ENCODE peak calls at places on chromosomes 6 and 20, in four cellular contexts. One of them, this sample, is unnamed.

GRCh38 chr6:95589826-95590570 is 12.7 kb downstream of the MANEA start:
- DNase-seq in IMR-90: no peak
- DNase-seq in transverse colon: no peak
- DNase-seq in thoracic aorta: no peak
- DNase-seq in this sample: no peak

GRCh38 chr20:23565503-23566056 is 2.7 kb downstream of the CST9L start:
- DNase-seq in IMR-90: no peak
- DNase-seq in transverse colon: no peak
- DNase-seq in thoracic aorta: no peak
- DNase-seq in this sample: no peak

GRCh38 chr6:122248001-122248669 is 151.3 kb upstream of the HSF2 start:
- DNase-seq in IMR-90: no peak
- DNase-seq in transverse colon: no peak
- DNase-seq in thoracic aorta: no peak
- DNase-seq in this sample: no peak

GRCh38 chr20:5741089-5741488 is 9.1 kb upstream of the SHLD1 start:
- DNase-seq in IMR-90: peak; percentile 76
- DNase-seq in transverse colon: no peak
- DNase-seq in thoracic aorta: no peak
- DNase-seq in this sample: no peak

GRCh38 chr6:93021235-93021909 is 398.0 kb downstream of the EPHA7 start:
- DNase-seq in IMR-90: no peak
- DNase-seq in transverse colon: no peak
- DNase-seq in thoracic aorta: no peak
- DNase-seq in this sample: no peak

GRCh38 chr6:91781946-91782345 is 1195.1 kb upstream of the MAP3K7 start:
- DNase-seq in IMR-90: no peak
- DNase-seq in transverse colon: no peak
- DNase-seq in thoracic aorta: no peak
- DNase-seq in this sample: peak; percentile 6

GRCh38 chr6:140684776-140685550 is 1310.5 kb upstream of the CITED2 start:
- DNase-seq in IMR-90: no peak
- DNase-seq in transverse colon: no peak
- DNase-seq in thoracic aorta: no peak
- DNase-seq in this sample: no peak

GRCh38 chr20:10672579-10673127 is 1.1 kb downstream of the JAG1 start:
- DNase-seq in IMR-90: peak; percentile 67
- DNase-seq in transverse colon: peak; percentile 75
- DNase-seq in thoracic aorta: no peak
- DNase-seq in this sample: peak; percentile 76

GRCh38 chr6:144581807-144582537 is 296.8 kb downstream of the UTRN start:
- DNase-seq in IMR-90: peak; percentile 44
- DNase-seq in transverse colon: no peak
- DNase-seq in thoracic aorta: no peak
- DNase-seq in this sample: peak; percentile 35

GRCh38 chr6:121614115-121614514 is 178.7 kb downstream of the GJA1 start:
- DNase-seq in IMR-90: no peak
- DNase-seq in transverse colon: no peak
- DNase-seq in thoracic aorta: peak; percentile 4
- DNase-seq in this sample: no peak

GRCh38 chr20:15555913-15556312 is 1017.3 kb downstream of the KIF16B start:
- DNase-seq in IMR-90: no peak
- DNase-seq in transverse colon: no peak
- DNase-seq in thoracic aorta: no peak
- DNase-seq in this sample: no peak

GRCh38 chr6:109457596-109457996 is 2.0 kb upstream of the MICAL1 start:
- DNase-seq in IMR-90: no peak
- DNase-seq in transverse colon: no peak
- DNase-seq in thoracic aorta: no peak
- DNase-seq in this sample: no peak

GRCh38 chr6:91697010-91697694 is 1110.3 kb upstream of the MAP3K7 start:
- DNase-seq in IMR-90: no peak
- DNase-seq in transverse colon: no peak
- DNase-seq in thoracic aorta: no peak
- DNase-seq in this sample: no peak

GRCh38 chr6:10521104-10521808 is at the start of gene GCNT2:
- DNase-seq in IMR-90: peak; percentile 23
- DNase-seq in transverse colon: peak; percentile 22
- DNase-seq in thoracic aorta: no peak
- DNase-seq in this sample: peak; percentile 64

GRCh38 chr6:151475653-151476523 is 17.9 kb upstream of the CCDC170 start:
- DNase-seq in IMR-90: peak; percentile 59
- DNase-seq in transverse colon: peak; percentile 30
- DNase-seq in thoracic aorta: no peak
- DNase-seq in this sample: peak; percentile 38

GRCh38 chr6:134720353-134721094 is 229.4 kb downstream of the ALDH8A1 start:
- DNase-seq in IMR-90: no peak
- DNase-seq in transverse colon: no peak
- DNase-seq in thoracic aorta: no peak
- DNase-seq in this sample: no peak

GRCh38 chr6:18323935-18324707 is 59.8 kb upstream of the DEK start:
- DNase-seq in IMR-90: peak; percentile 61
- DNase-seq in transverse colon: no peak
- DNase-seq in thoracic aorta: no peak
- DNase-seq in this sample: peak; percentile 61

GRCh38 chr6:39426057-39426592 is 103.6 kb upstream of the KCNK16 start:
- DNase-seq in IMR-90: peak; percentile 33
- DNase-seq in transverse colon: no peak
- DNase-seq in thoracic aorta: no peak
- DNase-seq in this sample: no peak

GRCh38 chr6:150527100-150527499 is 72.6 kb upstream of the PLEKHG1 start:
- DNase-seq in IMR-90: peak; percentile 2
- DNase-seq in transverse colon: no peak
- DNase-seq in thoracic aorta: peak; percentile 21
- DNase-seq in this sample: no peak

GRCh38 chr6:82419088-82419720 is 55.6 kb downstream of the TPBG start:
- DNase-seq in IMR-90: no peak
- DNase-seq in transverse colon: no peak
- DNase-seq in thoracic aorta: no peak
- DNase-seq in this sample: no peak

GRCh38 chr6:100538086-100538485 is 73.4 kb upstream of the SIM1 start:
- DNase-seq in IMR-90: no peak
- DNase-seq in transverse colon: no peak
- DNase-seq in thoracic aorta: no peak
- DNase-seq in this sample: peak; percentile 28

GRCh38 chr6:95905132-95905531 is 110.6 kb upstream of the FUT9 start:
- DNase-seq in IMR-90: no peak
- DNase-seq in transverse colon: no peak
- DNase-seq in thoracic aorta: no peak
- DNase-seq in this sample: no peak

GRCh38 chr20:33766686-33767085 is 34.9 kb downstream of the ZNF341 start:
- DNase-seq in IMR-90: no peak
- DNase-seq in transverse colon: no peak
- DNase-seq in thoracic aorta: no peak
- DNase-seq in this sample: no peak

GRCh38 chr20:45951925-45952834 is 17.7 kb downstream of the PCIF1 start:
- DNase-seq in IMR-90: no peak
- DNase-seq in transverse colon: no peak
- DNase-seq in thoracic aorta: no peak
- DNase-seq in this sample: no peak
- H3K36me3 ChIP-seq in IMR-90: peaks cover 71% of the 10 kb centered on the region
- H3K36me3 ChIP-seq in transverse colon: peaks cover 2% of the 10 kb centered on the region
- H3K36me3 ChIP-seq in thoracic aorta: peaks cover 64% of the 10 kb centered on the region
- H3K36me3 ChIP-seq in this sample: peaks cover 18% of the 10 kb centered on the region

GRCh38 chr6:1612902-1613301 is 3.2 kb downstream of the FOXC1 start:
- DNase-seq in IMR-90: peak; percentile 93
- DNase-seq in transverse colon: no peak
- DNase-seq in thoracic aorta: no peak
- DNase-seq in this sample: no peak

GRCh38 chr6:1612386-1612893 is 2.7 kb downstream of the FOXC1 start:
- DNase-seq in IMR-90: no peak
- DNase-seq in transverse colon: no peak
- DNase-seq in thoracic aorta: no peak
- DNase-seq in this sample: no peak

GRCh38 chr6:1614767-1615650 is 5.3 kb downstream of the FOXC1 start:
- DNase-seq in IMR-90: no peak
- DNase-seq in transverse colon: no peak
- DNase-seq in thoracic aorta: no peak
- DNase-seq in this sample: peak; percentile 46

GRCh38 chr6:1614448-1614766 is 4.7 kb downstream of the FOXC1 start:
- DNase-seq in IMR-90: no peak
- DNase-seq in transverse colon: no peak
- DNase-seq in thoracic aorta: no peak
- DNase-seq in this sample: no peak

DNA sequence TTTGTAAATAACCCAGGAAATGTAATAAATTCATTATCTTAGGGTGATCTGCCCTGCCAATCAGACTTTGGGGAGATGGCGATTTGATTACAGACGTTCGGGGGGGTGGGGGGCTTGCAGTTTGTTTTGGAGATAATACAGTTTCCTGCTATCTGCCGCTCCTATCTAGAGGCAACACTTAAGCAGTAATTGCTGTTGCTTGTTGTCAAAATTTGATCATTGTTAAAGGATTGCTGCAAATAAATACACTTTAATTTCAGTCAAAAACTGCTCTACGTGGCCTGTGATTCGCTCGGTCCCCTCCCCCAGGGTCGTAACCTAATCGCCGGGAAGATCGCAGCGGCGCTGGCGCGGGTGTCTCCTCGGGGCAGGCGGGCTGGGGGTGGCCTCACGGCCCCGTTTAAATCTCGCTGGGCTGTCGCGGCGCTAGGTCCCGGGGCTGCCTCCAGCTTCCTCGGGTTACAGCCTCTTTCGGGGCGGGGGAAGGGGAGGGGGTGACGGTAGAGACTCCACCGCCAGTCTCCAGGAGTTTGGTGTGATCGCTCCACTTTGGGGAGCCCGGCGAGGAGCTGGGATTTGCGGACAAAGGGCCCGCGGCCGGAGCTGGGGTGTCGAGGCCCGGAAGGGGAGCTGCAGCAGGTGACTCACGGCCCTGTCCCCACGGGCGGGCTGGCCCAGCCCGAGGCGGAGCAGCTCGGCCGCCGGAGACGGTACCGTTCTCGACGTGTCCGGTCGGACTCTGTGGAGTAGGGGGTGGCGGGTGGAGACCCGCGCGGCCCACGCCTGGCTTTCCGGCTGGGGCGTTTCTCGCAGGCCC is 4.1 kb downstream of the FOXC1 start:
- DNase-seq in IMR-90: peak; percentile 47
- DNase-seq in transverse colon: no peak
- DNase-seq in thoracic aorta: no peak
- DNase-seq in this sample: no peak
- H3K4me3 ChIP-seq in IMR-90: peak overlapping the region; percentile 85
- H3K4me3 ChIP-seq in transverse colon: peak overlapping the region; percentile 9
- H3K4me3 ChIP-seq in thoracic aorta: peak overlapping the region; percentile 81
- H3K4me3 ChIP-seq in this sample: no peak overlapping the region

DNA sequence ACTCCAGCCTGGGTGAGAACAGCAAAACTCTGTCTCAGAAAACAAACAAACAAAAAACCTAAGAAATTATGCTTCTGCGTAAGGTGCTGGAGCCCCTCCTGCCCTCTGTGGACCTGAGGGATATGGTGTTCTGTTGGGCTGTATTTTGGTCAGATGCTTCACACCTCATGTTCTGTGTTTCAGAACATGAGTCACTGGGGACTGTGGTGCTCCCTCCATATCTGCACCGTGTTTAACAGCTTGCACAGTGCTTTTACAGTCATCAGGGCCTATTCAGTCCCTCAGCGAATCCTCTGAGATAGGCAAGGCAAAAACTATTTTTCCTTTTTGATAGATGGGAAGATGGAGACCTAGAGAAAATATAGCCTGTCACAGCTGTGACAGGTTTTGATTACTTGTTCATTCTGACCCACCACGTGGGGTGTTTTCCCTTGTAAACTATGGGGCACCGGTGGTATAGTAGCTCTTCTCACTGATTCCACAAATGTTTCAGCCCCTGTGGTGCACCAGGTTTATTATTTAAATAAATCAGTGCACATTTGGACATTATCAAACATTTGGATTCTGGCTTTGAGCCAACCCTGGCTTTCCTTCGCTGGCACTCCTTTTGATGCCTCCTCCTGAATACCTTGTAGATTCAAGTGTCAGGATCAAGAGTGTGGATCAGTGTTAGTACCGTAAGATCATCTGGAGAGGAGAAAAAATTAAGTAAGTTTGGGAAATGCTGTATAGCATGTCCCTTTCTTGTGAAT is 9.6 kb downstream of the TTPAL start:
- DNase-seq in IMR-90: no peak
- DNase-seq in transverse colon: no peak
- DNase-seq in thoracic aorta: no peak
- DNase-seq in this sample: no peak
- H3K36me3 ChIP-seq in IMR-90: peaks cover 46% of the 10 kb centered on the region
- H3K36me3 ChIP-seq in transverse colon: no peaks in the 10 kb centered on the region
- H3K36me3 ChIP-seq in thoracic aorta: peaks cover 31% of the 10 kb centered on the region
- H3K36me3 ChIP-seq in this sample: peaks cover 17% of the 10 kb centered on the region

GRCh38 chr20:19211661-19212523 is 550 bp upstream of the SLC24A3 start:
- DNase-seq in IMR-90: no peak
- DNase-seq in transverse colon: peak; percentile 19
- DNase-seq in thoracic aorta: no peak
- DNase-seq in this sample: no peak
- H3K4me3 ChIP-seq in IMR-90: no peak overlapping the region
- H3K4me3 ChIP-seq in transverse colon: peak overlapping the region; percentile 57
- H3K4me3 ChIP-seq in thoracic aorta: peak overlapping the region; percentile 78
- H3K4me3 ChIP-seq in this sample: peak overlapping the region; percentile 53